ENCODE peak calls at places on chromosomes 3 and 15, in five cellular contexts. One of them, this sample, is unnamed.

GRCh38 chr15:74598126-74598842 is 17.4 kb upstream of the CLK3 start:
- DNase-seq in fibroblast of mammary gland: peak; percentile 82
- DNase-seq in activated T-cell treated with anti-CD3 and anti-CD28 coated beads, Interleukin-2, amount 50 U/mL, for 72 hours: peak; percentile 94
- DNase-seq in nucleus accumbens: peak; percentile 88
- DNase-seq in CD4-positive, alpha-beta memory T cell: peak; percentile 77
- DNase-seq in this sample: peak; percentile 89

GRCh38 chr15:44736261-44736765 is at the start of gene TRIM69:
- DNase-seq in fibroblast of mammary gland: no peak
- DNase-seq in CD4-positive, alpha-beta memory T cell: peak; percentile 18
- DNase-seq in activated T-cell treated with anti-CD3 and anti-CD28 coated beads, Interleukin-2, amount 50 U/mL, for 72 hours: no peak
- DNase-seq in nucleus accumbens: no peak
- DNase-seq in this sample: no peak

GRCh38 chr3:6120786-6121185 is 740.1 kb upstream of the GRM7 start:
- DNase-seq in activated T-cell treated with anti-CD3 and anti-CD28 coated beads, Interleukin-2, amount 50 U/mL, for 72 hours: no peak
- DNase-seq in nucleus accumbens: no peak
- DNase-seq in CD4-positive, alpha-beta memory T cell: no peak
- DNase-seq in fibroblast of mammary gland: no peak
- DNase-seq in this sample: peak; percentile 38

GRCh38 chr15:38555686-38556334 is 8.8 kb downstream of the RASGRP1 start:
- DNase-seq in CD4-positive, alpha-beta memory T cell: no peak
- DNase-seq in activated T-cell treated with anti-CD3 and anti-CD28 coated beads, Interleukin-2, amount 50 U/mL, for 72 hours: peak; percentile 50
- DNase-seq in nucleus accumbens: peak; percentile 49
- DNase-seq in fibroblast of mammary gland: peak; percentile 70
- DNase-seq in this sample: no peak

GRCh38 chr15:60745469-60745971 is 266.6 kb upstream of the ICE2 start:
- DNase-seq in fibroblast of mammary gland: peak; percentile 54
- DNase-seq in activated T-cell treated with anti-CD3 and anti-CD28 coated beads, Interleukin-2, amount 50 U/mL, for 72 hours: no peak
- DNase-seq in nucleus accumbens: no peak
- DNase-seq in CD4-positive, alpha-beta memory T cell: no peak
- DNase-seq in this sample: no peak

GRCh38 chr3:187291001-187291511 is 481 bp downstream of the MASP1 start:
- DNase-seq in fibroblast of mammary gland: peak; percentile 47
- DNase-seq in nucleus accumbens: no peak
- DNase-seq in activated T-cell treated with anti-CD3 and anti-CD28 coated beads, Interleukin-2, amount 50 U/mL, for 72 hours: no peak
- DNase-seq in CD4-positive, alpha-beta memory T cell: no peak
- DNase-seq in this sample: peak; percentile 38

GRCh38 chr15:92164327-92165000 is 229.2 kb upstream of the ST8SIA2 start:
- DNase-seq in activated T-cell treated with anti-CD3 and anti-CD28 coated beads, Interleukin-2, amount 50 U/mL, for 72 hours: no peak
- DNase-seq in CD4-positive, alpha-beta memory T cell: no peak
- DNase-seq in fibroblast of mammary gland: no peak
- DNase-seq in nucleus accumbens: peak; percentile 50
- DNase-seq in this sample: peak; percentile 60

GRCh38 chr3:136734382-136735070 is 17.7 kb downstream of the STAG1 start:
- DNase-seq in activated T-cell treated with anti-CD3 and anti-CD28 coated beads, Interleukin-2, amount 50 U/mL, for 72 hours: no peak
- DNase-seq in nucleus accumbens: no peak
- DNase-seq in CD4-positive, alpha-beta memory T cell: no peak
- DNase-seq in fibroblast of mammary gland: no peak
- DNase-seq in this sample: no peak

GRCh38 chr3:13712682-13713180 is 163.8 kb downstream of the FBLN2 start:
- DNase-seq in nucleus accumbens: no peak
- DNase-seq in activated T-cell treated with anti-CD3 and anti-CD28 coated beads, Interleukin-2, amount 50 U/mL, for 72 hours: no peak
- DNase-seq in fibroblast of mammary gland: no peak
- DNase-seq in CD4-positive, alpha-beta memory T cell: no peak
- DNase-seq in this sample: no peak

GRCh38 chr3:141738636-141739363 is 702 bp downstream of the RNF7 start:
- DNase-seq in nucleus accumbens: no peak
- DNase-seq in fibroblast of mammary gland: peak; percentile 65
- DNase-seq in CD4-positive, alpha-beta memory T cell: peak; percentile 41
- DNase-seq in activated T-cell treated with anti-CD3 and anti-CD28 coated beads, Interleukin-2, amount 50 U/mL, for 72 hours: peak; percentile 29
- DNase-seq in this sample: peak; percentile 44

GRCh38 chr3:196274585-196274984 is 12.9 kb downstream of the PCYT1A start:
- DNase-seq in activated T-cell treated with anti-CD3 and anti-CD28 coated beads, Interleukin-2, amount 50 U/mL, for 72 hours: peak; percentile 79
- DNase-seq in fibroblast of mammary gland: peak; percentile 36
- DNase-seq in CD4-positive, alpha-beta memory T cell: peak; percentile 79
- DNase-seq in nucleus accumbens: no peak
- DNase-seq in this sample: no peak

GRCh38 chr3:195240939-195241338 is 30.0 kb downstream of the XXYLT1 start:
- DNase-seq in nucleus accumbens: no peak
- DNase-seq in fibroblast of mammary gland: no peak
- DNase-seq in activated T-cell treated with anti-CD3 and anti-CD28 coated beads, Interleukin-2, amount 50 U/mL, for 72 hours: no peak
- DNase-seq in CD4-positive, alpha-beta memory T cell: no peak
- DNase-seq in this sample: no peak

GRCh38 chr15:78244101-78244500 is 9.7 kb upstream of the ACSBG1 start:
- DNase-seq in CD4-positive, alpha-beta memory T cell: no peak
- DNase-seq in activated T-cell treated with anti-CD3 and anti-CD28 coated beads, Interleukin-2, amount 50 U/mL, for 72 hours: no peak
- DNase-seq in fibroblast of mammary gland: no peak
- DNase-seq in nucleus accumbens: no peak
- DNase-seq in this sample: no peak

GRCh38 chr3:129313983-129314756 is 35.5 kb downstream of the HMCES start:
- DNase-seq in nucleus accumbens: no peak
- DNase-seq in activated T-cell treated with anti-CD3 and anti-CD28 coated beads, Interleukin-2, amount 50 U/mL, for 72 hours: peak; percentile 8
- DNase-seq in fibroblast of mammary gland: peak; percentile 75
- DNase-seq in CD4-positive, alpha-beta memory T cell: peak; percentile 7
- DNase-seq in this sample: no peak

GRCh38 chr15:66290518-66290917 is 2.9 kb upstream of the DIS3L start:
- DNase-seq in nucleus accumbens: no peak
- DNase-seq in CD4-positive, alpha-beta memory T cell: no peak
- DNase-seq in activated T-cell treated with anti-CD3 and anti-CD28 coated beads, Interleukin-2, amount 50 U/mL, for 72 hours: peak; percentile 28
- DNase-seq in fibroblast of mammary gland: no peak
- DNase-seq in this sample: no peak

GRCh38 chr3:60262546-60262945 is 988.7 kb downstream of the FHIT start:
- DNase-seq in activated T-cell treated with anti-CD3 and anti-CD28 coated beads, Interleukin-2, amount 50 U/mL, for 72 hours: no peak
- DNase-seq in nucleus accumbens: no peak
- DNase-seq in fibroblast of mammary gland: no peak
- DNase-seq in CD4-positive, alpha-beta memory T cell: no peak
- DNase-seq in this sample: no peak

GRCh38 chr3:50370594-50370993 is 11.3 kb upstream of the TMEM115 start:
- DNase-seq in fibroblast of mammary gland: peak; percentile 20
- DNase-seq in CD4-positive, alpha-beta memory T cell: no peak
- DNase-seq in activated T-cell treated with anti-CD3 and anti-CD28 coated beads, Interleukin-2, amount 50 U/mL, for 72 hours: no peak
- DNase-seq in nucleus accumbens: no peak
- DNase-seq in this sample: no peak

GRCh38 chr3:52372822-52373504 is 56.8 kb downstream of the DNAH1 start:
- DNase-seq in nucleus accumbens: no peak
- DNase-seq in CD4-positive, alpha-beta memory T cell: peak; percentile 10
- DNase-seq in fibroblast of mammary gland: no peak
- DNase-seq in activated T-cell treated with anti-CD3 and anti-CD28 coated beads, Interleukin-2, amount 50 U/mL, for 72 hours: peak; percentile 21
- DNase-seq in this sample: no peak

GRCh38 chr15:96360581-96361308 is 30.2 kb downstream of the NR2F2 start:
- DNase-seq in fibroblast of mammary gland: no peak
- DNase-seq in CD4-positive, alpha-beta memory T cell: no peak
- DNase-seq in activated T-cell treated with anti-CD3 and anti-CD28 coated beads, Interleukin-2, amount 50 U/mL, for 72 hours: no peak
- DNase-seq in nucleus accumbens: no peak
- DNase-seq in this sample: no peak

GRCh38 chr3:189049458-189050231 is 122.1 kb upstream of the TPRG1 start:
- DNase-seq in CD4-positive, alpha-beta memory T cell: peak; percentile 51
- DNase-seq in fibroblast of mammary gland: no peak
- DNase-seq in activated T-cell treated with anti-CD3 and anti-CD28 coated beads, Interleukin-2, amount 50 U/mL, for 72 hours: no peak
- DNase-seq in nucleus accumbens: no peak
- DNase-seq in this sample: no peak

GRCh38 chr3:116340680-116341216 is 104.5 kb downstream of the LSAMP start:
- DNase-seq in activated T-cell treated with anti-CD3 and anti-CD28 coated beads, Interleukin-2, amount 50 U/mL, for 72 hours: no peak
- DNase-seq in CD4-positive, alpha-beta memory T cell: no peak
- DNase-seq in nucleus accumbens: no peak
- DNase-seq in fibroblast of mammary gland: peak; percentile 22
- DNase-seq in this sample: no peak

GRCh38 chr15:78761891-78762385 is 49.3 kb downstream of the ADAMTS7 start:
- DNase-seq in nucleus accumbens: no peak
- DNase-seq in activated T-cell treated with anti-CD3 and anti-CD28 coated beads, Interleukin-2, amount 50 U/mL, for 72 hours: no peak
- DNase-seq in CD4-positive, alpha-beta memory T cell: no peak
- DNase-seq in fibroblast of mammary gland: no peak
- DNase-seq in this sample: no peak

GRCh38 chr3:10173926-10174435 is 9.3 kb downstream of the IRAK2 start:
- DNase-seq in CD4-positive, alpha-beta memory T cell: no peak
- DNase-seq in nucleus accumbens: peak; percentile 43
- DNase-seq in activated T-cell treated with anti-CD3 and anti-CD28 coated beads, Interleukin-2, amount 50 U/mL, for 72 hours: no peak
- DNase-seq in fibroblast of mammary gland: peak; percentile 99
- DNase-seq in this sample: peak; percentile 93

GRCh38 chr15:89628301-89628700 is 27.0 kb downstream of the KIF7 start:
- DNase-seq in CD4-positive, alpha-beta memory T cell: no peak
- DNase-seq in activated T-cell treated with anti-CD3 and anti-CD28 coated beads, Interleukin-2, amount 50 U/mL, for 72 hours: no peak
- DNase-seq in fibroblast of mammary gland: no peak
- DNase-seq in nucleus accumbens: no peak
- DNase-seq in this sample: no peak

GRCh38 chr15:65329991-65330735 is 25.7 kb downstream of the RNU5B-1 start:
- DNase-seq in fibroblast of mammary gland: no peak
- DNase-seq in nucleus accumbens: no peak
- DNase-seq in activated T-cell treated with anti-CD3 and anti-CD28 coated beads, Interleukin-2, amount 50 U/mL, for 72 hours: no peak
- DNase-seq in CD4-positive, alpha-beta memory T cell: no peak
- DNase-seq in this sample: no peak

GRCh38 chr3:111593666-111594065 is 1.5 kb downstream of the ZBED2 start:
- DNase-seq in activated T-cell treated with anti-CD3 and anti-CD28 coated beads, Interleukin-2, amount 50 U/mL, for 72 hours: no peak
- DNase-seq in CD4-positive, alpha-beta memory T cell: no peak
- DNase-seq in nucleus accumbens: no peak
- DNase-seq in fibroblast of mammary gland: no peak
- DNase-seq in this sample: no peak

GRCh38 chr3:55592572-55592971 is 105.5 kb upstream of the WNT5A start:
- DNase-seq in CD4-positive, alpha-beta memory T cell: no peak
- DNase-seq in fibroblast of mammary gland: no peak
- DNase-seq in nucleus accumbens: peak; percentile 56
- DNase-seq in activated T-cell treated with anti-CD3 and anti-CD28 coated beads, Interleukin-2, amount 50 U/mL, for 72 hours: no peak
- DNase-seq in this sample: no peak

GRCh38 chr3:148173836-148174235 is 523.9 kb upstream of the AGTR1 start:
- DNase-seq in fibroblast of mammary gland: peak; percentile 78
- DNase-seq in activated T-cell treated with anti-CD3 and anti-CD28 coated beads, Interleukin-2, amount 50 U/mL, for 72 hours: no peak
- DNase-seq in nucleus accumbens: no peak
- DNase-seq in CD4-positive, alpha-beta memory T cell: no peak
- DNase-seq in this sample: no peak

GRCh38 chr3:129439381-129439816 is 349 bp downstream of the MBD4 start:
- DNase-seq in fibroblast of mammary gland: no peak
- DNase-seq in CD4-positive, alpha-beta memory T cell: peak; percentile 41
- DNase-seq in nucleus accumbens: no peak
- DNase-seq in activated T-cell treated with anti-CD3 and anti-CD28 coated beads, Interleukin-2, amount 50 U/mL, for 72 hours: peak; percentile 57
- DNase-seq in this sample: no peak

GRCh38 chr3:11132861-11133260 is 21.4 kb upstream of the HRH1 start:
- DNase-seq in activated T-cell treated with anti-CD3 and anti-CD28 coated beads, Interleukin-2, amount 50 U/mL, for 72 hours: no peak
- DNase-seq in CD4-positive, alpha-beta memory T cell: no peak
- DNase-seq in nucleus accumbens: no peak
- DNase-seq in fibroblast of mammary gland: no peak
- DNase-seq in this sample: no peak

GRCh38 chr15:29852201-29852600 is 29.9 kb upstream of the TJP1 start:
- DNase-seq in nucleus accumbens: no peak
- DNase-seq in fibroblast of mammary gland: no peak
- DNase-seq in activated T-cell treated with anti-CD3 and anti-CD28 coated beads, Interleukin-2, amount 50 U/mL, for 72 hours: no peak
- DNase-seq in CD4-positive, alpha-beta memory T cell: no peak
- DNase-seq in this sample: no peak

GRCh38 chr15:80203361-80203885 is 48.6 kb downstream of the CTXND1 start:
- DNase-seq in fibroblast of mammary gland: no peak
- DNase-seq in activated T-cell treated with anti-CD3 and anti-CD28 coated beads, Interleukin-2, amount 50 U/mL, for 72 hours: no peak
- DNase-seq in nucleus accumbens: no peak
- DNase-seq in CD4-positive, alpha-beta memory T cell: no peak
- DNase-seq in this sample: peak; percentile 25

GRCh38 chr15:40222146-40222545 is 16.7 kb upstream of the PAK6 start:
- DNase-seq in nucleus accumbens: no peak
- DNase-seq in activated T-cell treated with anti-CD3 and anti-CD28 coated beads, Interleukin-2, amount 50 U/mL, for 72 hours: no peak
- DNase-seq in fibroblast of mammary gland: no peak
- DNase-seq in CD4-positive, alpha-beta memory T cell: no peak
- DNase-seq in this sample: no peak

GRCh38 chr3:21509706-21510105 is 241.3 kb downstream of the ZNF385D start:
- DNase-seq in activated T-cell treated with anti-CD3 and anti-CD28 coated beads, Interleukin-2, amount 50 U/mL, for 72 hours: no peak
- DNase-seq in fibroblast of mammary gland: peak; percentile 54
- DNase-seq in nucleus accumbens: no peak
- DNase-seq in CD4-positive, alpha-beta memory T cell: no peak
- DNase-seq in this sample: no peak

GRCh38 chr3:80559701-80560100 is 791.9 kb upstream of the ROBO1 start:
- DNase-seq in activated T-cell treated with anti-CD3 and anti-CD28 coated beads, Interleukin-2, amount 50 U/mL, for 72 hours: no peak
- DNase-seq in fibroblast of mammary gland: no peak
- DNase-seq in CD4-positive, alpha-beta memory T cell: no peak
- DNase-seq in nucleus accumbens: no peak
- DNase-seq in this sample: no peak

GRCh38 chr3:12948371-12948770 is 107.0 kb upstream of the RPL32 start:
- DNase-seq in nucleus accumbens: no peak
- DNase-seq in activated T-cell treated with anti-CD3 and anti-CD28 coated beads, Interleukin-2, amount 50 U/mL, for 72 hours: no peak
- DNase-seq in fibroblast of mammary gland: peak; percentile 62
- DNase-seq in CD4-positive, alpha-beta memory T cell: no peak
- DNase-seq in this sample: no peak

GRCh38 chr15:25727116-25727515 is 136.0 kb downstream of the ATP10A start:
- DNase-seq in CD4-positive, alpha-beta memory T cell: no peak
- DNase-seq in fibroblast of mammary gland: no peak
- DNase-seq in activated T-cell treated with anti-CD3 and anti-CD28 coated beads, Interleukin-2, amount 50 U/mL, for 72 hours: no peak
- DNase-seq in nucleus accumbens: no peak
- DNase-seq in this sample: peak; percentile 31

This sample was measured in SJSA1.